ENCODE peak calls at places on chromosomes 4 and X, in six cellular contexts. C is HepG2, B is A549, G is body of pancreas, N is heart left ventricle, D is IMR-90. P is an unnamed sample.

GRCh38 chrX:136047001-136047642 is 61.9 kb downstream of the SLC9A6 start:
- ATAC-seq in C (no peak), B (no peak), G (no peak), N (no peak), D (no peak), P (no peak)

GRCh38 chr4:137960371-137961050 is 281.6 kb downstream of the SLC7A11 start:
- ATAC-seq in C (no peak), B (no peak), G (no peak), N (no peak), D (peak; percentile 81), P (no peak)

GRCh38 chr4:71406459-71406963 is 67.7 kb downstream of the SLC4A4 start:
- ATAC-seq in C (no peak), B (no peak), G (no peak), N (no peak), D (peak; percentile 65), P (no peak)

GRCh38 chrX:9677098-9677739 is 88.4 kb downstream of the GPR143 start:
- ATAC-seq in C (no peak), B (no peak), G (no peak), N (peak; percentile 58), D (no peak), P (peak; percentile 25)

GRCh38 chrX:19814240-19814639 is 73.2 kb downstream of the SH3KBP1 start:
- ATAC-seq in C (peak; percentile 85), B (peak; percentile 69), G (no peak), N (no peak), D (no peak), P (peak; percentile 39)

GRCh38 chr4:86848136-86848535 is 1.0 kb downstream of the SLC10A6 start:
- ATAC-seq in C (no peak), B (no peak), G (no peak), N (no peak), D (no peak), P (no peak)

GRCh38 chr4:138975225-138975624 is 40.4 kb upstream of the NOCT start:
- ATAC-seq in C (no peak), B (peak; percentile 33), G (no peak), N (no peak), D (no peak), P (no peak)

GRCh38 chr4:31538877-31539276 is 818.7 kb downstream of the PCDH7 start:
- ATAC-seq in C (no peak), B (no peak), G (no peak), N (no peak), D (no peak), P (no peak)

GRCh38 chrX:68503830-68504229 is 5.0 kb downstream of the YIPF6 start:
- ATAC-seq in C (no peak), B (no peak), G (no peak), N (no peak), D (no peak), P (no peak)

GRCh38 chr4:82989567-82990429 is 20.8 kb downstream of the LIN54 start:
- ATAC-seq in C (peak; percentile 88), B (peak; percentile 24), G (no peak), N (no peak), D (peak; percentile 33), P (no peak)

GRCh38 chr4:180947421-180947820 is 1295.8 kb upstream of the TENM3 start:
- ATAC-seq in C (no peak), B (no peak), G (no peak), N (no peak), D (peak; percentile 46), P (no peak)

GRCh38 chrX:21840199-21840557 is 761 bp downstream of the MBTPS2 start:
- ATAC-seq in C (no peak), B (no peak), G (no peak), N (no peak), D (no peak), P (no peak)

GRCh38 chrX:357693-358471 is 28.8 kb downstream of the PPP2R3B start:
- ATAC-seq in C (no peak), B (peak; percentile 65), G (no peak), N (peak; percentile 17), D (peak; percentile 60), P (no peak)

GRCh38 chr4:23747131-23747752 is 142.6 kb downstream of the PPARGC1A start:
- ATAC-seq in C (no peak), B (no peak), G (peak; percentile 38), N (peak; percentile 18), D (no peak), P (no peak)

GRCh38 chrX:136714626-136715599 is 65.8 kb downstream of the ARHGEF6 start:
- ATAC-seq in C (no peak), B (no peak), G (no peak), N (no peak), D (no peak), P (no peak)

GRCh38 chrX:150088766-150089518 is 150.7 kb upstream of the EOLA2 start:
- ATAC-seq in C (no peak), B (no peak), G (no peak), N (no peak), D (no peak), P (no peak)

GRCh38 chr4:183468210-183469095 is 24.0 kb downstream of the CDKN2AIP start:
- ATAC-seq in C (peak; percentile 81), B (peak; percentile 80), G (no peak), N (no peak), D (peak; percentile 65), P (no peak)

GRCh38 chr4:24224446-24224845 is 334.6 kb upstream of the PPARGC1A start:
- ATAC-seq in C (peak; percentile 46), B (no peak), G (no peak), N (no peak), D (no peak), P (no peak)

GRCh38 chr4:68582339-68582717 is 6.2 kb upstream of the UGT2B17 start:
- ATAC-seq in C (no peak), B (no peak), G (no peak), N (no peak), D (no peak), P (no peak)

GRCh38 chr4:78596111-78596742 is 44.7 kb downstream of the ANXA3 start:
- ATAC-seq in C (no peak), B (no peak), G (peak; percentile 24), N (no peak), D (no peak), P (no peak)

GRCh38 chr4:89298788-89299152 is 8.8 kb downstream of the GPRIN3 start:
- ATAC-seq in C (no peak), B (peak; percentile 18), G (no peak), N (peak; percentile 28), D (no peak), P (no peak)

GRCh38 chr4:36385951-36386561 is 104.6 kb downstream of the DTHD1 start:
- ATAC-seq in C (no peak), B (no peak), G (no peak), N (peak; percentile 33), D (no peak), P (no peak)

GRCh38 chrX:15680401-15680800 is 15.8 kb upstream of the CLTRN start:
- ATAC-seq in C (no peak), B (no peak), G (no peak), N (no peak), D (no peak), P (no peak)

GRCh38 chrX:50691820-50692219 is 122.2 kb downstream of the SHROOM4 start:
- ATAC-seq in C (peak; percentile 87), B (peak; percentile 95), G (peak; percentile 59), N (peak; percentile 71), D (peak; percentile 86), P (peak; percentile 36)

GRCh38 chr4:84804126-84804525 is 162.4 kb downstream of the WDFY3 start:
- ATAC-seq in C (no peak), B (no peak), G (no peak), N (no peak), D (peak; percentile 74), P (no peak)

DNA sequence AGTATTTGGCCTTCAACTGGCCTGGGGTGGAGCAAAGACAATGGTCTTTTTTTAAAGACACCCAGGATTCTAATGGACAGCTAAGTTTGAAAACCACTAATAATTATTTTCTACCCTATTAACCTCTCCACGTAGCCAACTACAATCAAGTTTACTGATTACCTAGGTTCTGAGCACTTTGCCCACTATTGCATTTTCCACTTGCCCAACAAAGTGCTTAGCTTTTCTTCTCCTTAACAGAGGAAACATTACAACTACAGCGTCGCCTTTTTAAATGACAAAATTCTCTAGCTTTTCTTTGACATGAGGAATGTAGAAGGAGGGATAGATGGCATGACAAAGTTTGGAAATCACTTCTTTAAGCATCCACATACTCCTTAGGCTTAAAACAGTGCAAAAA is 2.0 kb downstream of the CHIC2 start:
- ATAC-seq in C (no peak), B (no peak), G (no peak), N (no peak), D (no peak), P (no peak)
- TF ChIP-seq POLR2A in C (no peak), B (no peak), G (no peak), N (no peak), D (no peak), P (no peak)

GRCh38 chr4:140150886-140151699 is 2.9 kb downstream of the MAML3 start:
- ATAC-seq in C (peak; percentile 62), B (peak; percentile 66), G (peak; percentile 65), N (peak; percentile 73), D (peak; percentile 71), P (peak; percentile 79)
- TF ChIP-seq POLR2A in C (no peak), B (peak; percentile 5), G (peak; percentile 40), N (no peak), D (peak; percentile 80), P (peak; percentile 49)

GRCh38 chrX:49001521-49002090 is 458 bp downstream of the GRIPAP1 start:
- ATAC-seq in C (peak; percentile 59), B (peak; percentile 60), G (peak; percentile 4), N (peak; percentile 35), D (peak; percentile 44), P (peak; percentile 50)

GRCh38 chrX:49003696-49004095 is 1.6 kb upstream of the GRIPAP1 start:
- ATAC-seq in C (no peak), B (no peak), G (no peak), N (no peak), D (no peak), P (no peak)

GRCh38 chrX:48999030-48999429 is 3.0 kb downstream of the GRIPAP1 start:
- ATAC-seq in C (no peak), B (no peak), G (no peak), N (no peak), D (no peak), P (no peak)

GRCh38 chrX:49000640-49001039 is 1.4 kb downstream of the GRIPAP1 start:
- ATAC-seq in C (no peak), B (no peak), G (no peak), N (no peak), D (no peak), P (no peak)

DNA sequence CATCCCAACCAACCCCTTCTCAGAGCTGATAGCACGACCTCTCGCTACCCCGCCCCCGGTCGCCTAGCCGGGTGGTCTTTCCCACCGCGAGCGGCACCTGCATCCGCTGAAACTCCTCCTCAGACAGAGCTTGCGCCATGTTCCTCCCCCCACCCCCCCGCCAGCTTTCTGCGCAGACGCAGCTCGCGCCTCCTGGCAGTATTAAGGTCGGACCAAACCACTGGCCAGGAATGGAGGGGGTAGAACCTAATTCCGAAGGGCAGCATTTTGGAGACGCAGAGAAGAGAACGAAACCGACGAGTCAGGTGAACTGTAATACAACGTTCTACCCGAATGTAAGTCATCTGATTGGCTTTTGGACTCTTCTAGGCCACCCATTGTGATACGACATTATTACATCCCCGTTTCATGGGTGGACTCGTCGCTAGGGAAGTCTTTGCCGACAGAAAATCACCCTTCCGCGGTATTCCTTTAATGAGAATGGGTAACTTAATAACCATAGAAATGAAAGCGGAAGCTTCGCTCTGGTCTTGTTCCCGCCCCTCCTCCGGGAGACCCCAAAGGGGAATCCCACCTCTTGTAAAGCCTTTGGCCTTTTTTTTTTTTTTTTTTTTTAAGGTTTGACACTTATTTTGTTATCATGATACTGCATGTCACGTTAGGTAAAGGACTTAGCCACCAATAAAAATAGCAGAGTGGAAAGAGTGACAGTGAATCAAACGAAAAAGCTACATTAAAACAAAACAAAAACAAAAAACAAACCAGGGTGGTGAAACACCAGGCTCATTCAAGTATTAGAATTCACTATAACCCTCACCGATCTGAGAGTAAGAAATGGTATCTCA is at the start of gene GRIPAP1:
- ATAC-seq in C (peak; percentile 85), B (peak; percentile 88), G (peak; percentile 97), N (peak; percentile 92), D (peak; percentile 96), P (peak; percentile 92)
- TF ChIP-seq POLR2A in C (no peak), B (peak; percentile 69), G (no peak), N (no peak), D (peak; percentile 34), P (peak; percentile 46)

GRCh38 chrX:49184294-49185061 is 1.7 kb downstream of the PRICKLE3 start:
- ATAC-seq in C (no peak), B (peak; percentile 87), G (peak; percentile 84), N (peak; percentile 85), D (peak; percentile 88), P (peak; percentile 89)
- TF ChIP-seq POLR2A in C (no peak), B (peak; percentile 62), G (peak; percentile 54), N (no peak), D (no peak), P (peak; percentile 47)

P was measured in gastroesophageal sphincter.